ENCODE peak calls at places on chromosomes 7 and 10, in six cellular contexts. D is tibial nerve, O is cardiac fibroblast, E is ovary, Q is A549, H is small intestine. S is an unnamed sample.
A peak's percentile ranks its signal among the peaks of the same experiment; 100 is the strongest.

GRCh38 chr10:2202401-2202800 is 465.1 kb upstream of the ADARB2 start:
- DNase-seq in H (no peak), Q (no peak), D (no peak), O (no peak), E (no peak), S (no peak)

GRCh38 chr7:149719050-149719899 is 54.1 kb downstream of the ZNF467 start:
- DNase-seq in D (no peak), Q (peak; percentile 35), O (peak; percentile 71), E (no peak), H (no peak), S (no peak)

GRCh38 chr10:35857860-35858259 is 215.8 kb upstream of the FZD8 start:
- DNase-seq in E (no peak), Q (no peak), O (no peak), D (no peak), H (no peak), S (no peak)

GRCh38 chr7:1233328-1234048 is 816 bp downstream of the UNCX start:
- DNase-seq in O (no peak), Q (peak; percentile 52), H (no peak), E (no peak), D (no peak), S (no peak)

GRCh38 chr10:1411956-1412355 is 325.4 kb downstream of the ADARB2 start:
- DNase-seq in Q (no peak), E (no peak), D (no peak), H (no peak), O (no peak), S (no peak)

GRCh38 chr10:12041766-12042408 is 722 bp downstream of the UPF2 start:
- DNase-seq in D (no peak), E (no peak), H (peak; percentile 53), O (peak; percentile 32), Q (peak; percentile 28), S (peak; percentile 49)

GRCh38 chr7:27030393-27031001 is 65.3 kb downstream of the HOXA1 start:
- DNase-seq in Q (no peak), H (no peak), E (no peak), D (no peak), O (no peak), S (no peak)

GRCh38 chr10:49608166-49608758 is 1.8 kb upstream of the SLC18A3 start:
- DNase-seq in D (no peak), E (no peak), H (no peak), Q (no peak), O (no peak), S (no peak)

GRCh38 chr10:95451568-95452524 is 109.3 kb downstream of the SORBS1 start:
- DNase-seq in H (no peak), E (no peak), O (no peak), Q (no peak), D (no peak), S (no peak)

GRCh38 chr10:101843032-101843991 is at the start of gene KCNIP2:
- DNase-seq in E (no peak), H (no peak), O (no peak), Q (no peak), D (no peak), S (peak; percentile 50)

GRCh38 chr10:70925377-70926214 is 37.2 kb upstream of the PCBD1 start:
- DNase-seq in D (no peak), E (peak; percentile 72), Q (no peak), O (peak; percentile 36), H (peak; percentile 15), S (no peak)

GRCh38 chr7:127047521-127047920 is 205.2 kb downstream of the GRM8 start:
- DNase-seq in E (no peak), Q (no peak), D (no peak), O (no peak), H (no peak), S (no peak)

GRCh38 chr7:84021292-84021898 is 173.2 kb downstream of the SEMA3A start:
- DNase-seq in H (no peak), E (no peak), Q (no peak), D (no peak), O (peak; percentile 35), S (no peak)

GRCh38 chr7:36514289-36515243 is 124.9 kb downstream of the ANLN start:
- DNase-seq in Q (no peak), O (no peak), E (no peak), D (no peak), H (no peak), S (no peak)

GRCh38 chr10:74671716-74672115 is 154.7 kb upstream of the KAT6B start:
- DNase-seq in H (no peak), O (no peak), Q (no peak), E (no peak), D (no peak), S (no peak)

GRCh38 chr7:158957921-158958471 is 101.6 kb downstream of the DYNC2I1 start:
- DNase-seq in E (no peak), D (no peak), H (peak; percentile 90), Q (no peak), O (no peak), S (no peak)

GRCh38 chr7:158957507-158957900 is 101.1 kb downstream of the DYNC2I1 start:
- DNase-seq in E (no peak), D (no peak), Q (no peak), O (no peak), H (no peak), S (no peak)

GRCh38 chr7:158955932-158956804 is 99.8 kb downstream of the DYNC2I1 start:
- DNase-seq in O (no peak), D (no peak), E (no peak), H (no peak), Q (no peak), S (no peak)

GRCh38 chr7:158955146-158955870 is 99.0 kb downstream of the DYNC2I1 start:
- DNase-seq in H (no peak), O (no peak), E (no peak), D (no peak), Q (no peak), S (no peak)

GRCh38 chr7:158956805-158957506 is 100.6 kb downstream of the DYNC2I1 start:
- DNase-seq in Q (no peak), H (no peak), O (no peak), E (no peak), D (no peak), S (no peak)
- H3K4me3 ChIP-seq in Q (no peak overlapping the region), H (no peak overlapping the region), O (no peak overlapping the region), E (no peak overlapping the region), D (no peak overlapping the region), S (no peak overlapping the region)

GRCh38 chr10:23693398-23693797 is 254.5 kb downstream of the OTUD1 start:
- DNase-seq in D (no peak), E (no peak), O (peak; percentile 2), H (no peak), Q (peak; percentile 29), S (no peak)

GRCh38 chr10:23695825-23696420 is 257.0 kb downstream of the OTUD1 start:
- DNase-seq in E (no peak), D (no peak), O (no peak), Q (no peak), H (no peak), S (no peak)

GRCh38 chr10:23694446-23694920 is 255.6 kb downstream of the OTUD1 start:
- DNase-seq in D (no peak), Q (peak; percentile 11), E (no peak), H (no peak), O (peak; percentile 13), S (no peak)

GRCh38 chr10:23694921-23695824 is 256.3 kb downstream of the OTUD1 start:
- DNase-seq in D (no peak), O (no peak), H (no peak), E (no peak), Q (no peak), S (no peak)

DNA sequence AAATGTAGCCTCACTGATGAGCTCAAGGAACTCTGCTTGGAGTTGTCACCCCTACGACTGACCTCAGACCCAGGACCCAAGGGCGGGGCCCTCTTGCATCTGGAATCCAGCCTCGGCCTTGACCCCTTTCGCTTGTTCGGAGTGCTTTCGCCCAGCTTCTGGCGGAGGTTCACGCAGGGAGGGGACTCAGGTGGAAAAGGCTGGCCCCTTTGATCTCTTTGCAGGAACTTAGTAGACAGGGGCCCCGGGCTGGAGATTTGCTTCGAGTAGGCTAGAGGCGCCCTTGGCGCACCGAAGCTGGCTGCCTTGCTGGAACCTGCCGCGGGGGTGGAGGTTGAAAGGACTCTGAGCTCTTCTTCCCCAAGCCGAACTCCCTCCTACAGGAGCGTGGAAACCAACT is 255.0 kb downstream of the OTUD1 start:
- DNase-seq in H (no peak), Q (no peak), E (no peak), O (no peak), D (no peak), S (no peak)
- H3K4me3 ChIP-seq in H (no peak overlapping the region), Q (no peak overlapping the region), E (no peak overlapping the region), O (no peak overlapping the region), D (peak overlapping the region; percentile 36), S (no peak overlapping the region)

DNA sequence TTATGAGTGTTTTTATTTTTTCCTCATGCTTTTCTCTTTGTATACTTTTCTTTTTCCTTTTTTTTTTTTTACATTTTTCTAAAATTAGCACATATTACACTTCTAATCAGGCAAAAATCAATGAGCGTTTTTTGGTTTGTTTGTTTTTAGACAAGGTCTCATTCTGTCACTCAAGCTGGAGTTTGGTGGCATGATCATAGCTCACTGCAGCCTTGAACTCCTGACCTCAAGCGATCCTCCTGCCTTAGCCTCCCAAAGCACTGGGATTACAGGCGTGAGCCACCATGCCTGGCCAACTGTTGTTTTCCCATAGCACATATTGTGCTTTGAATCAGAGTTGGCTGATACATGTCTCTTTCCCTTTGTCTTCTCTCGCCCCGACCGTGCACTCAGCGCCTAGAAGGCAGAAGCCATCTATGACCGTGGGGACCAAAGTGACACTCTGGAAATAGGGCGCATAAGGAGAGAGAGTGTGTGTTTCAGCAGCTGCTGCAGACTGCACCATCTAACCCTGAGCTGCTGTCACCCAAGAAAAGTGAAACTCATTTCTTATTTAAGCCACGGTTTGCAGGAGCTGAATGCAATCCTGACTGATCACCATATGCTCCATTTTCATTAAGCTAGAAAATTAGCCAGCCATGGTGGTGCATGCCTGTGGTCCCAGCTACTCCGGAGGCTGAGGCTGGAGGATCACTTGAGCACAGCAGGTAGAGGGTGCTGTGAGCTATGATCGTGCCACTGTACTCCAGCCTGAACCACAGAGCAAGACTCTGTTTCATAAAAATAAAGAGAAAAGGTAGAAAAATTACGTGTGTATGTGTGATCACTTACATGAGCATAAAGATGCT is 41.4 kb upstream of the GTF2I start:
- DNase-seq in O (no peak), H (no peak), D (no peak), Q (no peak), E (no peak), S (no peak)
- H3K4me3 ChIP-seq in O (no peak overlapping the region), H (no peak overlapping the region), D (no peak overlapping the region), Q (no peak overlapping the region), E (no peak overlapping the region), S (no peak overlapping the region)

DNA sequence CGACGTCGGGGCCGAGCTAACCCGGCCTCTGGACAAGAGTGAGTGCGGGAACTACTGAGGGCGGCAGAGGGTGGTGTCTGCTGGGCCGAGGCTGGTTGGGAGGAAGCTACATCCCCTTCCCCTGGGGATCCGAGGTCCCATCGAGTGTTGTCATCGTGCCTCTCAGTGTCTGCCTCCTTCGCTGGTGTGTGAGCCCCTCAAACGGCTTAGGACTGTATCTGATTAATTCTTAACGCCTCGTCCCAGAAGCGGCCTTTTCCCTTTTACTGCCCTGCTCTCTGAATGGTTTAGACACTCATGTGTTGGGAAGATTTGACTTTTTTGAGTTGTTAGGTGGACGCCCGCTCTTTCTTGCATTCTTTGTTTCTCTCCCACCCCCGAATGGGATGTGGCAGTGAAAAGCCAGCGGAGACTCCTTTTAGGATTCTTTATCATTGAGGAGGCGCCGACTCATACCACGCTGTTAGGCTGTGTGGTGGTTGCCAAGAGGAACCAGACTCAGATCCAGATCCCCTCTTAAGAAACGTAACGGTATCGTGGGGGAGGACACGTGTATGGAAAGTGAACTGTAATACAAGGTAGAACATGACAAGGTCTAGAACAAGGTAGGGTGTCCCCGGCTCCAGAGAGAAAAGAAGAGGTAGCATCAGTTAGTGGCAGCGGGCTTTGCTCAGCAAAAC is 631 bp downstream of the SUPV3L1 start:
- DNase-seq in O (peak; percentile 34), H (no peak), E (no peak), Q (peak; percentile 4), D (no peak), S (no peak)
- H3K4me3 ChIP-seq in O (peak overlapping the region; percentile 100), H (peak overlapping the region; percentile 89), E (peak overlapping the region; percentile 71), Q (peak overlapping the region; percentile 90), D (peak overlapping the region; percentile 58), S (peak overlapping the region; percentile 80)

GRCh38 chr7:91089382-91089963 is 174.8 kb upstream of the FZD1 start:
- DNase-seq in D (no peak), E (no peak), O (peak; percentile 67), H (peak; percentile 40), Q (peak; percentile 24), S (peak; percentile 12)
- H3K4me3 ChIP-seq in D (peak overlapping the region; percentile 38), E (peak overlapping the region; percentile 13), O (peak overlapping the region; percentile 2), H (no peak overlapping the region), Q (no peak overlapping the region), S (no peak overlapping the region)

S was measured in Jurkat, Clone E6-1.